ENCODE peak calls at places on chromosomes 1 and 21, in eight cellular contexts. One of them, this sample, is unnamed.

GRCh38 chr1:150429805-150430204 is 57.4 kb upstream of the TARS2 start:
- DNase-seq in tibial nerve: no peak
- DNase-seq in fibroblast of lung: no peak
- DNase-seq in stomach: no peak
- DNase-seq in upper lobe of right lung: no peak
- DNase-seq in osteoblast: no peak
- DNase-seq in endothelial cell: no peak
- DNase-seq in bronchial epithelial cell: peak; percentile 44
- DNase-seq in this sample: no peak

GRCh38 chr1:36864182-36865079 is 169.9 kb downstream of the GRIK3 start:
- DNase-seq in tibial nerve: no peak
- DNase-seq in fibroblast of lung: no peak
- DNase-seq in stomach: no peak
- DNase-seq in upper lobe of right lung: no peak
- DNase-seq in osteoblast: no peak
- DNase-seq in endothelial cell: peak; percentile 55
- DNase-seq in bronchial epithelial cell: no peak
- DNase-seq in this sample: no peak

GRCh38 chr21:41832230-41833137 is 46.7 kb downstream of the PRDM15 start:
- DNase-seq in tibial nerve: no peak
- DNase-seq in fibroblast of lung: no peak
- DNase-seq in stomach: no peak
- DNase-seq in upper lobe of right lung: peak; percentile 43
- DNase-seq in osteoblast: no peak
- DNase-seq in endothelial cell: no peak
- DNase-seq in bronchial epithelial cell: no peak
- DNase-seq in this sample: no peak

GRCh38 chr1:63115527-63115926 is 206.8 kb upstream of the FOXD3 start:
- DNase-seq in tibial nerve: no peak
- DNase-seq in fibroblast of lung: no peak
- DNase-seq in stomach: no peak
- DNase-seq in upper lobe of right lung: no peak
- DNase-seq in osteoblast: no peak
- DNase-seq in endothelial cell: no peak
- DNase-seq in bronchial epithelial cell: no peak
- DNase-seq in this sample: no peak

GRCh38 chr1:193462629-193463320 is 276.4 kb upstream of the B3GALT2 start:
- DNase-seq in tibial nerve: no peak
- DNase-seq in fibroblast of lung: peak; percentile 90
- DNase-seq in stomach: no peak
- DNase-seq in upper lobe of right lung: no peak
- DNase-seq in osteoblast: no peak
- DNase-seq in endothelial cell: no peak
- DNase-seq in bronchial epithelial cell: no peak
- DNase-seq in this sample: no peak

GRCh38 chr1:10694274-10694632 is 102.2 kb downstream of the CASZ1 start:
- DNase-seq in tibial nerve: peak; percentile 20
- DNase-seq in fibroblast of lung: peak; percentile 19
- DNase-seq in stomach: no peak
- DNase-seq in upper lobe of right lung: no peak
- DNase-seq in osteoblast: peak; percentile 98
- DNase-seq in endothelial cell: no peak
- DNase-seq in bronchial epithelial cell: peak; percentile 38
- DNase-seq in this sample: no peak

GRCh38 chr1:47866631-47867446 is 130.3 kb downstream of the TRABD2B start:
- DNase-seq in tibial nerve: no peak
- DNase-seq in fibroblast of lung: no peak
- DNase-seq in stomach: no peak
- DNase-seq in upper lobe of right lung: no peak
- DNase-seq in osteoblast: no peak
- DNase-seq in endothelial cell: no peak
- DNase-seq in bronchial epithelial cell: no peak
- DNase-seq in this sample: no peak

GRCh38 chr1:26483980-26484379 is 11.7 kb downstream of the HMGN2 start:
- DNase-seq in tibial nerve: no peak
- DNase-seq in fibroblast of lung: peak; percentile 62
- DNase-seq in stomach: no peak
- DNase-seq in upper lobe of right lung: no peak
- DNase-seq in osteoblast: no peak
- DNase-seq in endothelial cell: no peak
- DNase-seq in bronchial epithelial cell: no peak
- DNase-seq in this sample: no peak

GRCh38 chr1:87113313-87113712 is 198.9 kb downstream of the HS2ST1 start:
- DNase-seq in tibial nerve: peak; percentile 71
- DNase-seq in fibroblast of lung: peak; percentile 97
- DNase-seq in stomach: no peak
- DNase-seq in upper lobe of right lung: no peak
- DNase-seq in osteoblast: no peak
- DNase-seq in endothelial cell: no peak
- DNase-seq in bronchial epithelial cell: no peak
- DNase-seq in this sample: no peak

GRCh38 chr1:43054961-43055360 is 96.3 kb upstream of the SLC2A1 start:
- DNase-seq in tibial nerve: no peak
- DNase-seq in fibroblast of lung: peak; percentile 50
- DNase-seq in stomach: no peak
- DNase-seq in upper lobe of right lung: no peak
- DNase-seq in osteoblast: no peak
- DNase-seq in endothelial cell: no peak
- DNase-seq in bronchial epithelial cell: peak; percentile 85
- DNase-seq in this sample: no peak

GRCh38 chr1:184755226-184756065 is 788 bp upstream of the EDEM3 start:
- DNase-seq in tibial nerve: peak; percentile 13
- DNase-seq in fibroblast of lung: peak; percentile 55
- DNase-seq in stomach: no peak
- DNase-seq in upper lobe of right lung: no peak
- DNase-seq in osteoblast: peak; percentile 22
- DNase-seq in endothelial cell: no peak
- DNase-seq in bronchial epithelial cell: peak; percentile 62
- DNase-seq in this sample: no peak

GRCh38 chr1:76040327-76040868 is 34.1 kb upstream of the ST6GALNAC3 start:
- DNase-seq in tibial nerve: no peak
- DNase-seq in fibroblast of lung: no peak
- DNase-seq in stomach: peak; percentile 30
- DNase-seq in upper lobe of right lung: no peak
- DNase-seq in osteoblast: no peak
- DNase-seq in endothelial cell: peak; percentile 6
- DNase-seq in bronchial epithelial cell: no peak
- DNase-seq in this sample: no peak

DNA sequence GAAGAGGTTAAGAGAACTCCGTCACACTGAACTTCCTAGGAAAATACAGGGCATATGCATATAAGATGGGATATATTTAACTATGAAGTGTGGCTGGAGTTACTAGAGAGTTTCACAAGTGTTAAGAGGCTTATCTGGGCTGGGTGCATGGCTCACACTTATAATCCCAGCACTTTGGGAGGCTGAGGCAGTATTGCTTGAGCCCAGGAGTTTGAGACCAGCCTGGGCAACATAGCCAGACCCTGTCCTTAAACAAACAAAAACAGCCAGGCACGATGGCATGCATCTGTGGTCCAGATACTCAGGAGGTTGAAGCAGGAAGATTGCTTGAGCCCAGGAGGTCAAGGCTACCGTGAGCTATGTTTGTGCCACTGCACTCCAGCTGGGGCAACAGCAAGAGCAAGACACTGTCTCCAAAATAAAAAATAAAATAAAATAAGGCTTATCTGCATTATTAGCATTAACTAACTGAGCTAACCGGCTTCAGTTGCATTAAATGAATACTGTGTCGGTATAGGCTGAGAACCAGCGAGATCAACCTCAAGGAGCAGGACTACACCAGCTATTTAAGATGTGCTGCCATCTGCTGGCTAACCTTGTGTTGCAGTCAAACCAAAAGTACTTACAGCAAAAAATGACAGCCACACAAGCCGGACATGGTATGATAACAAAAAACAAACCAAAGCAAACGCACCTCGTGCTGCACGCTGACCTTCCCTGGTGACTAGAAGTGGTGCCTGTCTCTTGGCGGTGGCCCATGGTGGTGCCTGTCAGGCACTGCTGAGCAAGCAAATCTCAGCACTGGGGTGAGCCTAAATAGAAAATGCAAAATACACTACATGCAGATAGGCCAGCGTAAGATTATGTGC is 19.7 kb upstream of the RBBP5 start:
- DNase-seq in tibial nerve: peak; percentile 95
- DNase-seq in fibroblast of lung: peak; percentile 71
- DNase-seq in stomach: peak; percentile 83
- DNase-seq in upper lobe of right lung: no peak
- DNase-seq in osteoblast: peak; percentile 91
- DNase-seq in endothelial cell: peak; percentile 79
- DNase-seq in bronchial epithelial cell: peak; percentile 76
- DNase-seq in this sample: peak; percentile 47
- TF ChIP-seq CTCF in tibial nerve: peak; percentile 74
- TF ChIP-seq CTCF in fibroblast of lung: peak; percentile 88
- TF ChIP-seq CTCF in stomach: peak; percentile 81
- TF ChIP-seq CTCF in upper lobe of right lung: peak; percentile 88
- TF ChIP-seq CTCF in osteoblast: peak; percentile 86
- TF ChIP-seq CTCF in endothelial cell: peak; percentile 79
- TF ChIP-seq CTCF in bronchial epithelial cell: peak; percentile 67
- TF ChIP-seq CTCF in this sample: peak; percentile 24

GRCh38 chr1:112954945-112955677 is 885 bp downstream of the SLC16A1 start:
- DNase-seq in tibial nerve: peak; percentile 7
- DNase-seq in fibroblast of lung: peak; percentile 75
- DNase-seq in stomach: peak; percentile 37
- DNase-seq in upper lobe of right lung: peak; percentile 64
- DNase-seq in osteoblast: peak; percentile 86
- DNase-seq in endothelial cell: peak; percentile 51
- DNase-seq in bronchial epithelial cell: peak; percentile 60
- DNase-seq in this sample: no peak
- TF ChIP-seq CTCF in tibial nerve: no peak
- TF ChIP-seq CTCF in fibroblast of lung: no peak
- TF ChIP-seq CTCF in stomach: no peak
- TF ChIP-seq CTCF in upper lobe of right lung: no peak
- TF ChIP-seq CTCF in osteoblast: no peak
- TF ChIP-seq CTCF in endothelial cell: no peak
- TF ChIP-seq CTCF in bronchial epithelial cell: no peak
- TF ChIP-seq CTCF in this sample: no peak

GRCh38 chr1:159775716-159776115 is 5.0 kb upstream of the DUSP23 start:
- DNase-seq in tibial nerve: no peak
- DNase-seq in fibroblast of lung: no peak
- DNase-seq in stomach: no peak
- DNase-seq in upper lobe of right lung: no peak
- DNase-seq in osteoblast: no peak
- DNase-seq in endothelial cell: no peak
- DNase-seq in bronchial epithelial cell: peak; percentile 35
- DNase-seq in this sample: no peak
- TF ChIP-seq CTCF in tibial nerve: no peak
- TF ChIP-seq CTCF in fibroblast of lung: no peak
- TF ChIP-seq CTCF in stomach: no peak
- TF ChIP-seq CTCF in upper lobe of right lung: no peak
- TF ChIP-seq CTCF in osteoblast: no peak
- TF ChIP-seq CTCF in endothelial cell: no peak
- TF ChIP-seq CTCF in bronchial epithelial cell: peak; percentile 25
- TF ChIP-seq CTCF in this sample: no peak

GRCh38 chr1:236137285-236137852 is 5.0 kb upstream of the GPR137B start:
- DNase-seq in tibial nerve: no peak
- DNase-seq in fibroblast of lung: no peak
- DNase-seq in stomach: no peak
- DNase-seq in upper lobe of right lung: no peak
- DNase-seq in osteoblast: peak; percentile 58
- DNase-seq in endothelial cell: no peak
- DNase-seq in bronchial epithelial cell: peak; percentile 7
- DNase-seq in this sample: no peak
- TF ChIP-seq CTCF in tibial nerve: no peak
- TF ChIP-seq CTCF in fibroblast of lung: no peak
- TF ChIP-seq CTCF in stomach: no peak
- TF ChIP-seq CTCF in upper lobe of right lung: no peak
- TF ChIP-seq CTCF in osteoblast: no peak
- TF ChIP-seq CTCF in endothelial cell: no peak
- TF ChIP-seq CTCF in bronchial epithelial cell: no peak
- TF ChIP-seq CTCF in this sample: no peak

DNA sequence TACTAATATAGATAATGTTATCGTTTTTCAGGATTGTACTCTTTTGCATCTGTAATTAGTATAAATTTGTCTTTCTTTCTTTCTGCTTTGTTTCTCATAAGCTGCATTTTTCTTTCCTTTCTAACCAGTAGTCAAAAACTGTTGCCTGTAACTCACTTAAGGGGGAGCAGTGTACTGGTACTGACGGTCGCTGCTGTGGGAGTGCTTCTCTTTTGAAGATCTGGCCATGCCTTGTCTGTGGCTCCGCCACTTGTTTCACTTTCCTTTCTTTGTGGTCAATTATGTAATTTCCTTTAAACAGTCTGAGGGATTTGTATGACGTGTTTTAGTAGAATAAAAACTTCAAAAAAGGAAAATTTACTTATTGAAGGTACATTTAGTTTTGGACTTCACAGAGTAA is 37.0 kb downstream of the MIA3 start:
- DNase-seq in tibial nerve: peak; percentile 16
- DNase-seq in fibroblast of lung: peak; percentile 27
- DNase-seq in stomach: peak; percentile 39
- DNase-seq in upper lobe of right lung: no peak
- DNase-seq in osteoblast: peak; percentile 79
- DNase-seq in endothelial cell: no peak
- DNase-seq in bronchial epithelial cell: no peak
- DNase-seq in this sample: no peak
- TF ChIP-seq CTCF in tibial nerve: no peak
- TF ChIP-seq CTCF in fibroblast of lung: no peak
- TF ChIP-seq CTCF in stomach: no peak
- TF ChIP-seq CTCF in upper lobe of right lung: no peak
- TF ChIP-seq CTCF in osteoblast: peak; percentile 21
- TF ChIP-seq CTCF in endothelial cell: no peak
- TF ChIP-seq CTCF in bronchial epithelial cell: no peak
- TF ChIP-seq CTCF in this sample: no peak

DNA sequence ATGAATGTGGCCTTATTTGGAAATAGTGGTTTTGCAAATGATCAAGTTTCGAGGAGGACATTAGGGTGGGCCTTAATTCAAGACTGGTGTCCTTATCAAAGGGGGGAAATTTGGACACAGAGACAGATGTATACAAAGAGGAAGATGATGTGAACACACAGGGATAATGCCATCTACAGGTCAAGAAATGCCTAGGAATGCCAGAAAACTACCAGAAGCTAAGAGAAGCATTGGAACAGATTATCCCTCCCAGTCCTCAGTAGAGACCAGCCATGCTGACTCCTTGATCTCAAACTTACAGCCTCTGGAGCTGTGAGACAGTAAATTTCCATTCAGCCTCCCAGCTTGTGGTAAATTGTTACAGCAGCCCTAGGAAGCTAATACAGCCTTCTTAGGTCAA is 151.4 kb downstream of the PTGER3 start:
- DNase-seq in tibial nerve: no peak
- DNase-seq in fibroblast of lung: no peak
- DNase-seq in stomach: no peak
- DNase-seq in upper lobe of right lung: no peak
- DNase-seq in osteoblast: no peak
- DNase-seq in endothelial cell: no peak
- DNase-seq in bronchial epithelial cell: peak; percentile 3
- DNase-seq in this sample: no peak
- TF ChIP-seq CTCF in tibial nerve: no peak
- TF ChIP-seq CTCF in fibroblast of lung: no peak
- TF ChIP-seq CTCF in stomach: no peak
- TF ChIP-seq CTCF in upper lobe of right lung: no peak
- TF ChIP-seq CTCF in osteoblast: no peak
- TF ChIP-seq CTCF in endothelial cell: no peak
- TF ChIP-seq CTCF in bronchial epithelial cell: no peak
- TF ChIP-seq CTCF in this sample: no peak

GRCh38 chr1:196059210-196059609 is 549.0 kb downstream of the KCNT2 start:
- DNase-seq in tibial nerve: no peak
- DNase-seq in fibroblast of lung: peak; percentile 0
- DNase-seq in stomach: no peak
- DNase-seq in upper lobe of right lung: no peak
- DNase-seq in osteoblast: no peak
- DNase-seq in endothelial cell: no peak
- DNase-seq in bronchial epithelial cell: no peak
- DNase-seq in this sample: no peak

GRCh38 chr1:196060539-196060938 is 547.7 kb downstream of the KCNT2 start:
- DNase-seq in tibial nerve: no peak
- DNase-seq in fibroblast of lung: no peak
- DNase-seq in stomach: no peak
- DNase-seq in upper lobe of right lung: no peak
- DNase-seq in osteoblast: no peak
- DNase-seq in endothelial cell: no peak
- DNase-seq in bronchial epithelial cell: no peak
- DNase-seq in this sample: no peak

GRCh38 chr1:196056966-196057365 is 551.3 kb downstream of the KCNT2 start:
- DNase-seq in tibial nerve: no peak
- DNase-seq in fibroblast of lung: no peak
- DNase-seq in stomach: no peak
- DNase-seq in upper lobe of right lung: no peak
- DNase-seq in osteoblast: no peak
- DNase-seq in endothelial cell: no peak
- DNase-seq in bronchial epithelial cell: no peak
- DNase-seq in this sample: no peak
- TF ChIP-seq CTCF in tibial nerve: no peak
- TF ChIP-seq CTCF in fibroblast of lung: no peak
- TF ChIP-seq CTCF in stomach: no peak
- TF ChIP-seq CTCF in upper lobe of right lung: no peak
- TF ChIP-seq CTCF in osteoblast: no peak
- TF ChIP-seq CTCF in endothelial cell: no peak
- TF ChIP-seq CTCF in bronchial epithelial cell: no peak
- TF ChIP-seq CTCF in this sample: no peak

This sample was measured in activated B cell treated with CpG ODN at 0.5 μM for 24 hours.